ENCODE peak calls at places on chromosome 3, in six cellular contexts. B is epithelial cell of esophagus; T is colonic mucosa; C is stimulated activated CD4-positive, alpha-beta T cell treated with anti-CD3 and anti-CD28 coated beads, Interleukin-4, amount 100 ng/mL, for 1 hour; I is OCI-LY7; U is non-pigmented ciliary epithelial cell. L is an unnamed sample.

GRCh38 chr3:97825101-97825500 is 3.3 kb downstream of the CRYBG3 start:
- DNase-seq in I (no peak), T (no peak), U (no peak), C (no peak), B (no peak), L (no peak)

GRCh38 chr3:48273594-48274211 is 32.8 kb downstream of the ZNF589 start:
- DNase-seq in C (peak; percentile 41), B (peak; percentile 72), I (peak; percentile 76), T (peak; percentile 74), U (peak; percentile 23), L (no peak)

GRCh38 chr3:111438283-111438682 is 103.7 kb upstream of the CD96 start:
- DNase-seq in T (no peak), C (no peak), B (no peak), U (no peak), I (no peak), L (no peak)

GRCh38 chr3:88057650-88058321 is 1.0 kb downstream of the CGGBP1 start:
- DNase-seq in B (peak; percentile 17), U (no peak), I (no peak), C (no peak), T (no peak), L (no peak)

GRCh38 chr3:13045904-13046568 is 27.2 kb downstream of the IQSEC1 start:
- DNase-seq in U (no peak), I (peak; percentile 91), B (no peak), T (no peak), C (no peak), L (no peak)

GRCh38 chr3:32239638-32240550 is 1.4 kb downstream of the CMTM8 start:
- DNase-seq in I (peak; percentile 67), T (peak; percentile 67), B (peak; percentile 35), C (peak; percentile 28), U (no peak), L (no peak)

GRCh38 chr3:117036259-117036799 is 326.8 kb downstream of the TUSC7 start:
- DNase-seq in T (peak; percentile 32), I (no peak), U (no peak), C (no peak), B (no peak), L (no peak)

GRCh38 chr3:70056081-70056480 is 56.5 kb downstream of the SAMMSON start:
- DNase-seq in U (no peak), C (no peak), I (no peak), B (no peak), T (no peak), L (no peak)

GRCh38 chr3:31197941-31198340 is 303.5 kb upstream of the GADL1 start:
- DNase-seq in C (no peak), I (no peak), B (peak; percentile 23), U (no peak), T (peak; percentile 68), L (no peak)

GRCh38 chr3:21273256-21273999 is 477.6 kb downstream of the ZNF385D start:
- DNase-seq in B (no peak), I (no peak), C (no peak), T (no peak), U (no peak), L (no peak)

GRCh38 chr3:29922990-29923746 is 642.3 kb downstream of the RBMS3 start:
- DNase-seq in I (no peak), U (peak; percentile 92), C (no peak), T (no peak), B (peak; percentile 94), L (no peak)

GRCh38 chr3:116176974-116177555 is 268.2 kb downstream of the LSAMP start:
- DNase-seq in U (no peak), I (no peak), C (no peak), T (no peak), B (no peak), L (no peak)

GRCh38 chr3:134449277-134449676 is 36.5 kb downstream of the ANAPC13 start:
- DNase-seq in C (no peak), T (peak; percentile 44), I (peak; percentile 22), U (no peak), B (peak; percentile 76), L (no peak)

GRCh38 chr3:197289726-197290125 is 8.7 kb downstream of the DLG1 start:
- DNase-seq in B (peak; percentile 61), C (no peak), I (no peak), T (no peak), U (no peak), L (no peak)

GRCh38 chr3:194328080-194328571 is 23.0 kb downstream of the CPN2 start:
- DNase-seq in B (peak; percentile 91), U (no peak), C (no peak), I (no peak), T (no peak), L (no peak)